ENCODE peak calls at places on chromosomes 3 and 15, in ten cellular contexts. V, Z, X, U, B, R, T, N, J and W are unnamed samples.

GRCh38 chr3:128800241-128801187 is 74.5 kb downstream of the RAB7A start:
- DNase-seq in V (peak; percentile 69), Z (no peak), X (no peak), U (no peak), B (no peak), R (no peak), T (no peak), N (peak; percentile 60), J (peak; percentile 48), W (no peak)

GRCh38 chr3:176740891-176741290 is 456.4 kb downstream of the TBL1XR1 start:
- DNase-seq in V (no peak), Z (no peak), X (no peak), U (no peak), B (no peak), R (no peak), T (no peak), N (no peak), J (no peak), W (no peak)

GRCh38 chr3:165339753-165340152 is 143.6 kb upstream of the SLITRK3 start:
- DNase-seq in V (no peak), Z (no peak), X (no peak), U (no peak), B (no peak), R (no peak), T (no peak), N (no peak), J (no peak), W (no peak)

GRCh38 chr3:197793246-197793645 is 2.2 kb downstream of the LRCH3 start:
- DNase-seq in V (no peak), Z (no peak), X (no peak), U (no peak), B (no peak), R (peak; percentile 20), T (peak; percentile 33), N (no peak), J (no peak), W (no peak)

GRCh38 chr3:25448750-25449684 is 21.0 kb downstream of the RARB start:
- DNase-seq in V (peak; percentile 96), Z (no peak), X (peak; percentile 60), U (peak; percentile 60), B (no peak), R (peak; percentile 71), T (peak; percentile 11), N (peak; percentile 96), J (no peak), W (peak; percentile 91)

GRCh38 chr3:146160964-146161724 is at the start of gene PLOD2:
- DNase-seq in V (peak; percentile 89), Z (no peak), X (peak; percentile 69), U (peak; percentile 85), B (no peak), R (peak; percentile 91), T (peak; percentile 85), N (peak; percentile 88), J (no peak), W (peak; percentile 79)

GRCh38 chr3:45034612-45035252 is 8.6 kb downstream of the CLEC3B start:
- DNase-seq in V (peak; percentile 82), Z (peak; percentile 56), X (no peak), U (no peak), B (no peak), R (no peak), T (no peak), N (peak; percentile 76), J (no peak), W (peak; percentile 83)

GRCh38 chr3:148737104-148737525 is 39.4 kb downstream of the AGTR1 start:
- DNase-seq in V (no peak), Z (no peak), X (no peak), U (no peak), B (no peak), R (peak; percentile 27), T (no peak), N (no peak), J (no peak), W (no peak)

GRCh38 chr15:95503640-95504225 is 826.8 kb upstream of the NR2F2 start:
- DNase-seq in V (no peak), Z (no peak), X (no peak), U (no peak), B (no peak), R (no peak), T (no peak), N (no peak), J (no peak), W (no peak)